ENCODE peak calls at places on chromosomes 16 and 17, in eight cellular contexts. H, Y, M, X, P, Q, I and K are unnamed samples.

GRCh38 chr17:66578781-66579489 is 256.0 kb upstream of the CACNG5 start:
- DNase-seq in I (no peak), X (no peak), H (no peak), M (no peak), Q (no peak), Y (no peak), P (no peak), K (no peak)

GRCh38 chr16:48511071-48511540 is 98.9 kb downstream of the N4BP1 start:
- DNase-seq in H (no peak), I (no peak), X (no peak), P (no peak), Q (no peak), M (no peak), Y (peak), K (peak)

GRCh38 chr16:28538733-28539596 is at the start of gene NUPR1:
- DNase-seq in P (no peak), M (peak), Y (peak), I (peak), H (peak), Q (no peak), X (peak), K (peak)

GRCh38 chr16:85126731-85127662 is 14.7 kb upstream of the CIBAR2 start:
- DNase-seq in M (no peak), Q (peak), H (peak), P (no peak), I (peak), Y (no peak), X (no peak), K (no peak)

GRCh38 chr16:28298511-28298878 is 6.2 kb downstream of the SBK1 start:
- DNase-seq in Q (peak), M (no peak), I (no peak), P (no peak), X (no peak), H (no peak), Y (no peak), K (no peak)

GRCh38 chr17:37774508-37774907 is 29.6 kb upstream of the HNF1B start:
- DNase-seq in H (no peak), Q (no peak), P (no peak), I (no peak), M (no peak), Y (no peak), X (no peak), K (no peak)

GRCh38 chr17:47989700-47990099 is 18.8 kb downstream of the CDK5RAP3 start:
- DNase-seq in Y (no peak), M (no peak), Q (no peak), H (no peak), X (no peak), P (no peak), I (no peak), K (no peak)

GRCh38 chr16:1458336-1458976 is 14.1 kb upstream of the CCDC154 start:
- DNase-seq in Y (no peak), X (no peak), H (no peak), P (no peak), I (no peak), M (no peak), Q (no peak), K (peak)

GRCh38 chr17:81295678-81296381 is 723 bp upstream of the SLC38A10 start:
- DNase-seq in Y (no peak), Q (peak), H (no peak), M (no peak), I (peak), P (peak), X (peak), K (no peak)

GRCh38 chr17:45131616-45132301 is 556 bp downstream of the PLCD3 start:
- DNase-seq in Q (peak), I (no peak), H (peak), Y (peak), X (peak), P (peak), M (no peak), K (no peak)

GRCh38 chr16:76854234-76854633 is 336.8 kb upstream of the MON1B start:
- DNase-seq in P (no peak), X (no peak), Y (no peak), Q (peak), H (no peak), I (no peak), M (no peak), K (no peak)

GRCh38 chr17:40106760-40107265 is 6.4 kb upstream of the NR1D1 start:
- DNase-seq in Y (no peak), Q (peak), X (no peak), H (peak), I (no peak), M (peak), P (no peak), K (no peak)

GRCh38 chr16:68257251-68257905 is 6.9 kb upstream of the SLC7A6 start:
- DNase-seq in P (no peak), M (no peak), Y (no peak), X (no peak), H (no peak), Q (no peak), I (no peak), K (no peak)

GRCh38 chr17:76179496-76180467 is 38.7 kb upstream of the FOXJ1 start:
- DNase-seq in H (no peak), Y (no peak), X (no peak), P (no peak), I (no peak), M (no peak), Q (no peak), K (no peak)

GRCh38 chr16:31216552-31217530 is at the start of gene PYDC1:
- DNase-seq in P (no peak), M (no peak), Q (peak), I (no peak), H (no peak), Y (no peak), X (no peak), K (no peak)

GRCh38 chr17:32927201-32927723 is 691 bp upstream of the TMEM98 start:
- DNase-seq in M (no peak), P (no peak), I (no peak), Q (no peak), H (peak), X (no peak), Y (no peak), K (no peak)

GRCh38 chr16:35411156-35411555 is 1951.7 kb downstream of the TP53TG3F start:
- DNase-seq in M (no peak), I (no peak), X (no peak), Q (no peak), H (no peak), P (no peak), Y (no peak), K (no peak)

GRCh38 chr17:81515530-81516041 is 3.0 kb upstream of the ACTG1 start:
- DNase-seq in P (peak), M (no peak), X (peak), Y (peak), Q (no peak), I (no peak), H (no peak), K (peak)

GRCh38 chr16:7919782-7920181 is 587.1 kb downstream of the RBFOX1 start:
- DNase-seq in Y (no peak), P (no peak), X (no peak), M (no peak), I (no peak), Q (no peak), H (no peak), K (no peak)

GRCh38 chr17:52383493-52384100 is 225.1 kb upstream of the CA10 start:
- DNase-seq in Y (no peak), X (no peak), H (no peak), Q (peak), M (peak), I (peak), P (peak), K (no peak)

GRCh38 chr17:68197997-68198930 is 49.6 kb upstream of the AMZ2 start:
- DNase-seq in I (no peak), M (no peak), P (no peak), H (no peak), Q (peak), X (no peak), Y (no peak), K (no peak)

GRCh38 chr17:27985736-27986394 is 56.6 kb upstream of the NLK start:
- DNase-seq in H (no peak), Q (no peak), P (no peak), I (no peak), Y (no peak), M (no peak), X (no peak), K (no peak)

GRCh38 chr17:48909796-48910195 is 1.6 kb downstream of the UBE2Z start:
- DNase-seq in H (no peak), X (no peak), M (no peak), P (no peak), Y (no peak), Q (no peak), I (no peak), K (no peak)

GRCh38 chr17:38881600-38882191 is 11.8 kb downstream of the LASP1 start:
- DNase-seq in H (peak), Q (no peak), X (peak), Y (peak), I (peak), M (peak), P (no peak), K (no peak)

GRCh38 chr17:34980681-34981537 is 597 bp downstream of the LIG3 start:
- DNase-seq in I (peak), M (peak), P (peak), Q (peak), Y (peak), X (peak), H (peak), K (no peak)

GRCh38 chr16:2001456-2002355 is 7.9 kb downstream of the ZNF598 start:
- DNase-seq in Q (no peak), I (no peak), M (no peak), H (no peak), Y (no peak), P (no peak), X (no peak), K (no peak)

GRCh38 chr16:12518238-12519004 is 285.3 kb downstream of the CPPED1 start:
- DNase-seq in Q (no peak), I (no peak), P (no peak), H (no peak), M (no peak), Y (no peak), X (no peak), K (no peak)

GRCh38 chr16:389317-389716 is 7.5 kb upstream of the PGAP6 start:
- DNase-seq in X (no peak), H (no peak), I (no peak), P (no peak), Q (no peak), M (no peak), Y (no peak), K (no peak)

GRCh38 chr16:88284626-88285513 is 97.9 kb upstream of the ZNF469 start:
- DNase-seq in Y (no peak), M (no peak), Q (no peak), P (no peak), I (no peak), X (peak), H (no peak), K (peak)

GRCh38 chr16:180921-181667 is 835 bp downstream of the HBQ1 start:
- DNase-seq in X (peak), M (peak), I (peak), H (peak), Y (peak), P (peak), Q (peak), K (no peak)

GRCh38 chr17:229130-229944 is 47.9 kb upstream of the DOC2B start:
- DNase-seq in Y (peak), M (no peak), X (peak), P (no peak), Q (no peak), I (peak), H (peak), K (peak)

GRCh38 chr17:56596741-56597494 is 3.4 kb downstream of the NOG start:
- DNase-seq in Y (no peak), H (no peak), Q (peak), X (no peak), P (no peak), I (no peak), M (no peak), K (no peak)

GRCh38 chr16:85798901-85799496 is 345 bp downstream of the EMC8 start:
- DNase-seq in Q (peak), X (peak), H (no peak), Y (no peak), M (no peak), P (peak), I (no peak), K (no peak)

GRCh38 chr16:85139888-85140339 is 27.6 kb upstream of the CIBAR2 start:
- DNase-seq in I (no peak), Q (no peak), P (no peak), H (no peak), M (no peak), X (no peak), Y (no peak), K (no peak)

GRCh38 chr16:52528393-52529080 is 18.4 kb downstream of the TOX3 start:
- DNase-seq in M (no peak), Q (peak), Y (no peak), X (no peak), H (no peak), P (no peak), I (no peak), K (no peak)

DNA sequence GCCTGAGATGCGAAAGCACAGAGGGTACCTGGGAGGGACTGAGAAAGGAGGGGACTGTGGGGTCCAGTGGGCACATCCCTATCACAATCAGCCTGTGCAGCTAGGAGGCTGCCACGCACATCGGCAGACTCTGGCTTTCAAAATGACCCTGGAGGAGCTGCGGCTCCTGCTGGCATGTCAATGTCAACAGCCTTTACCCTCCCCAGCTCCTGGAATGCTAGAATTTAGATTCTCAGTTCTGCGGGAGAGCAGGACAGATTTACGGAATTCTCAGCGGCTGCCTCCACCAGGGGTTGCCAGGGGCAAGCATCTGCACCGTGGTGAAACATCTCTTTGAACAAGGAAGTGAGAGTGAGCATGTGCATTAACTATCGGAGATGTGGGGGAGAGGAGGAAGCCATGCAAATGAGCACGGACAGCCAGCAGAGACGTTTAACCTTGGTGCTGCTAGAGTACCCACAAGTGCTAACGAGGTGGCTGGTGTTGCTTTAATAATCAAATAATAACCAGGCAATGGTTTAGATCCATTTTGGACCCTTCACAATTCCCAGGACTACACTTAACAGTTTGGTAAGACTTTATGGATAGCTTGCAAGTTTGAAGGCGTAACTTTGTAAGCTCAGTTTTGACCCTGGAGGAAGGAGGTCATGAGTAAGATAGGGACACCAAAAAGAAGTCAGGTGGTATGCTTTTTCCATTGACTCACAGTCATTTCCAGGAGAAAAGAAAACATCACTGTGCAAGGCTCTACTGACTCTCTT is 54.1 kb downstream of the XYLT1 start:
- DNase-seq in I (peak), M (peak), Q (peak), H (no peak), Y (no peak), P (no peak), X (peak), K (no peak)
- TF ChIP-seq CTCF in I (peak), M (no peak), Q (no peak), H (peak), Y (no peak), P (peak), X (no peak), K (peak)

GRCh38 chr17:18027280-18027679 is 11.7 kb downstream of the ATPAF2 start:
- DNase-seq in I (no peak), Y (no peak), P (no peak), X (no peak), H (no peak), M (no peak), Q (no peak), K (no peak)

GRCh38 chr17:18025596-18026407 is 13.2 kb downstream of the ATPAF2 start:
- DNase-seq in M (no peak), H (no peak), Y (peak), I (no peak), P (no peak), Q (no peak), X (no peak), K (no peak)

GRCh38 chr17:18028114-18028513 is 10.9 kb downstream of the ATPAF2 start:
- DNase-seq in X (no peak), M (no peak), H (no peak), Q (no peak), Y (no peak), I (no peak), P (no peak), K (no peak)

GRCh38 chr17:18028684-18029540 is 10.1 kb downstream of the ATPAF2 start:
- DNase-seq in X (no peak), P (no peak), H (no peak), I (no peak), Y (no peak), M (no peak), Q (no peak), K (no peak)

GRCh38 chr17:18026408-18026776 is 12.6 kb downstream of the ATPAF2 start:
- DNase-seq in P (no peak), I (peak), Y (no peak), H (no peak), X (no peak), Q (no peak), M (no peak), K (no peak)
- TF ChIP-seq CTCF in P (no peak), I (no peak), Y (no peak), H (no peak), X (no peak), Q (no peak), M (no peak), K (no peak)

GRCh38 chr16:22813946-22814325 is at the start of gene HS3ST2:
- DNase-seq in I (no peak), P (peak), H (no peak), Q (peak), X (peak), M (no peak), Y (peak), K (no peak)
- TF ChIP-seq CTCF in I (peak), P (peak), H (no peak), Q (peak), X (no peak), M (no peak), Y (no peak), K (peak)

DNA sequence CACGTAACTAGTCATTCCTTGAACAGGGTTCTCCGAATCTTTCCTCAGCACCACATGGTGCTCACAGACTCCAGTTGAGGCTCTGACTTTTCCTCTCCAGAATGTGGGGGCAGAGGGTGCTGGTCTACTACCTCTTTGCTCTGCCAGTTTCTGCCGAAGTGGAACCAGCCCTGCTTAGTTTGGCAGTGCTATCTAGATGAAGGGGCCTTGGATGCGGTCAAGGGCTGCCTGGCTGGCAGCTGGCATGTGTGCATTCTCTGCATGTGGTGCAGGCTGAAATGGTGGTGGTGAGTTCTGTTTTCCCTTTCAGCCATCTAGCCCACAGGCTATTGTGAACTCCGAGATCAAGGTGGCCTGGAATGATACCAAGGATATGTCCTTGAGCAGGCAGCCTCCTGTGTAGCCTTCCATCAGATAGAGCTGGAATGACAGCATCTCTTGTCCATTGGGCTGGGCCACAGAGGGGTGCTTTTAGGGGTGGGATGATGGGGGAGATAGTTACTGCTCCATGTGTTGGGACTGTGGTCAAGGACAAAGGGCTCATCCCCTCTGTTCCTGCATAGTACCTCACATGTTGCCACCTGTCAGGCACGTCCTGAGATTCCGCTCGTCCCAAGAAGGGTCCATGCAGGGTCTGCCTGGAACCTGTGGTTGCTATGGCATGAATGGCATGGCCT is 2.0 kb downstream of the DYNLL2 start:
- DNase-seq in Y (no peak), P (no peak), M (no peak), I (no peak), Q (no peak), X (no peak), H (no peak), K (no peak)
- TF ChIP-seq CTCF in Y (no peak), P (no peak), M (no peak), I (no peak), Q (peak), X (no peak), H (no peak), K (no peak)

GRCh38 chr17:8800656-8801055 is 1.5 kb upstream of the MFSD6L start:
- DNase-seq in Q (no peak), M (no peak), X (no peak), I (no peak), Y (no peak), H (no peak), P (no peak), K (no peak)

GRCh38 chr17:8798176-8799000 is 777 bp downstream of the MFSD6L start:
- DNase-seq in Y (no peak), P (no peak), Q (peak), H (no peak), M (no peak), I (no peak), X (no peak), K (no peak)

GRCh38 chr17:8799851-8800212 is 667 bp upstream of the MFSD6L start:
- DNase-seq in Y (no peak), P (no peak), X (no peak), Q (no peak), I (no peak), H (no peak), M (no peak), K (no peak)

GRCh38 chr17:8797621-8798175 is 1.5 kb downstream of the MFSD6L start:
- DNase-seq in P (no peak), H (no peak), X (no peak), M (no peak), Y (no peak), I (no peak), Q (no peak), K (no peak)

GRCh38 chr17:8799001-8799850 is at the start of gene MFSD6L:
- DNase-seq in P (peak), Q (peak), I (no peak), Y (no peak), M (no peak), H (no peak), X (peak), K (no peak)
- TF ChIP-seq CTCF in P (peak), Q (no peak), I (no peak), Y (no peak), M (no peak), H (no peak), X (no peak), K (no peak)